ENCODE peak calls at places on chromosome 19, in seven cellular contexts. One of them, this sample, is unnamed.

GRCh38 chr19:10797541-10798256 is 38.3 kb downstream of the TMED1 start:
- DNase-seq in H1: no peak
- DNase-seq in mesendoderm: no peak
- DNase-seq in trophoblast cell: no peak
- DNase-seq in H9: no peak
- DNase-seq in neuronal stem cell: no peak
- DNase-seq in mesenchymal stem cell: no peak
- DNase-seq in this sample: no peak

GRCh38 chr19:34274827-34275625 is 20.7 kb downstream of the GARRE1 start:
- DNase-seq in H1: no peak
- DNase-seq in mesenchymal stem cell: peak
- DNase-seq in trophoblast cell: peak
- DNase-seq in H9: no peak
- DNase-seq in neuronal stem cell: no peak
- DNase-seq in mesendoderm: no peak
- DNase-seq in this sample: peak

GRCh38 chr19:15828121-15828620 is 12.7 kb upstream of the OR10H1 start:
- DNase-seq in H1: no peak
- DNase-seq in trophoblast cell: no peak
- DNase-seq in mesendoderm: peak
- DNase-seq in H9: no peak
- DNase-seq in mesenchymal stem cell: no peak
- DNase-seq in neuronal stem cell: no peak
- DNase-seq in this sample: no peak

GRCh38 chr19:40594657-40595077 is 6.5 kb upstream of the LTBP4 start:
- DNase-seq in mesendoderm: no peak
- DNase-seq in trophoblast cell: no peak
- DNase-seq in mesenchymal stem cell: peak
- DNase-seq in H1: peak
- DNase-seq in neuronal stem cell: no peak
- DNase-seq in H9: no peak
- DNase-seq in this sample: peak

GRCh38 chr19:10718205-10719196 is 622 bp downstream of the DNM2 start:
- DNase-seq in neuronal stem cell: no peak
- DNase-seq in H1: peak
- DNase-seq in H9: no peak
- DNase-seq in mesendoderm: peak
- DNase-seq in mesenchymal stem cell: peak
- DNase-seq in trophoblast cell: peak
- DNase-seq in this sample: peak

GRCh38 chr19:27792576-27793127 is 1420.3 kb downstream of the UQCRFS1 start:
- DNase-seq in trophoblast cell: no peak
- DNase-seq in H9: no peak
- DNase-seq in H1: no peak
- DNase-seq in mesendoderm: no peak
- DNase-seq in mesenchymal stem cell: no peak
- DNase-seq in neuronal stem cell: no peak
- DNase-seq in this sample: no peak

GRCh38 chr19:35928507-35928906 is 7.7 kb upstream of the LRFN3 start:
- DNase-seq in H1: no peak
- DNase-seq in neuronal stem cell: no peak
- DNase-seq in H9: no peak
- DNase-seq in trophoblast cell: no peak
- DNase-seq in mesenchymal stem cell: no peak
- DNase-seq in mesendoderm: no peak
- DNase-seq in this sample: no peak

GRCh38 chr19:10093295-10094186 is 7.4 kb downstream of the SHFL start:
- DNase-seq in H9: no peak
- DNase-seq in mesenchymal stem cell: no peak
- DNase-seq in H1: no peak
- DNase-seq in neuronal stem cell: no peak
- DNase-seq in mesendoderm: peak
- DNase-seq in trophoblast cell: no peak
- DNase-seq in this sample: no peak

GRCh38 chr19:17073869-17074627 is 1.2 kb downstream of the HAUS8 start:
- DNase-seq in mesendoderm: peak
- DNase-seq in H9: peak
- DNase-seq in H1: no peak
- DNase-seq in trophoblast cell: no peak
- DNase-seq in mesenchymal stem cell: peak
- DNase-seq in neuronal stem cell: no peak
- DNase-seq in this sample: peak

GRCh38 chr19:3098141-3098514 is 4.0 kb downstream of the GNA11 start:
- DNase-seq in H1: no peak
- DNase-seq in mesendoderm: no peak
- DNase-seq in H9: no peak
- DNase-seq in trophoblast cell: no peak
- DNase-seq in neuronal stem cell: no peak
- DNase-seq in mesenchymal stem cell: peak
- DNase-seq in this sample: no peak

GRCh38 chr19:35287713-35288112 is 4.2 kb upstream of the MAG start:
- DNase-seq in mesenchymal stem cell: no peak
- DNase-seq in H9: no peak
- DNase-seq in mesendoderm: no peak
- DNase-seq in H1: no peak
- DNase-seq in neuronal stem cell: no peak
- DNase-seq in trophoblast cell: no peak
- DNase-seq in this sample: no peak

GRCh38 chr19:40150170-40150569 is 41.1 kb upstream of the MAP3K10 start:
- DNase-seq in neuronal stem cell: no peak
- DNase-seq in mesenchymal stem cell: no peak
- DNase-seq in trophoblast cell: no peak
- DNase-seq in H9: no peak
- DNase-seq in H1: peak
- DNase-seq in mesendoderm: no peak
- DNase-seq in this sample: peak

GRCh38 chr19:19147344-19147743 is 9.1 kb upstream of the TMEM161A start:
- DNase-seq in trophoblast cell: no peak
- DNase-seq in mesenchymal stem cell: no peak
- DNase-seq in mesendoderm: no peak
- DNase-seq in H9: no peak
- DNase-seq in H1: no peak
- DNase-seq in neuronal stem cell: no peak
- DNase-seq in this sample: no peak

GRCh38 chr19:45895519-45895972 is 6.9 kb downstream of the MYPOP start:
- DNase-seq in mesenchymal stem cell: no peak
- DNase-seq in trophoblast cell: no peak
- DNase-seq in H1: no peak
- DNase-seq in mesendoderm: no peak
- DNase-seq in H9: no peak
- DNase-seq in neuronal stem cell: no peak
- DNase-seq in this sample: no peak

GRCh38 chr19:2055871-2056809 is 5.1 kb upstream of the MKNK2 start:
- DNase-seq in neuronal stem cell: no peak
- DNase-seq in trophoblast cell: no peak
- DNase-seq in H9: no peak
- DNase-seq in mesendoderm: peak
- DNase-seq in mesenchymal stem cell: peak
- DNase-seq in H1: peak
- DNase-seq in this sample: peak
- H3K23ac ChIP-seq in neuronal stem cell: peak
- H3K23ac ChIP-seq in trophoblast cell: no peak
- H3K23ac ChIP-seq in H9: no peak
- H3K23ac ChIP-seq in mesendoderm: no peak
- H3K23ac ChIP-seq in mesenchymal stem cell: no peak
- H3K23ac ChIP-seq in H1: no peak
- H3K23ac ChIP-seq in this sample: peak

DNA sequence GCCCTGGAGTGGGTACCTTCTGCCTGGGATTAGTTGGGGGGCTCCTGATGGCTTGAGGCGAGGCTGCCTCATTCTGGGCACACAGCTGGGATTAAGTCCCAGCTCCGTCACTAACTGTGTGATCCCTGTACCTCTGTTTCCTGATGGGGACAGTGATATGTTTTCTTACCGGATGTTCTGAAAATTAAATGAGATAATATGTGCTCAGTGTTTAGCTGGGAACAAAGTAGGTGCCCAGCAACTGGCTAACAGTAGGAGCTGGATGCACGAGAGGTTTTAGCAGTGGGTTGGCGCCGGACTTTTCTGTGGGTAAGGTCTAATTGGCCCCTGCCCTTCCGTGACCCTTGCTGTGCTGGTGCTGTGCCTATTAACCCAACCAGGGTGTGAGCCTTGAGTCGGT is 203.4 kb downstream of the URI1 start:
- DNase-seq in H9: no peak
- DNase-seq in neuronal stem cell: no peak
- DNase-seq in trophoblast cell: no peak
- DNase-seq in H1: no peak
- DNase-seq in mesenchymal stem cell: no peak
- DNase-seq in mesendoderm: no peak
- DNase-seq in this sample: no peak
- H3K23ac ChIP-seq in H9: no peak
- H3K23ac ChIP-seq in neuronal stem cell: no peak
- H3K23ac ChIP-seq in trophoblast cell: no peak
- H3K23ac ChIP-seq in H1: no peak
- H3K23ac ChIP-seq in mesenchymal stem cell: no peak
- H3K23ac ChIP-seq in mesendoderm: no peak
- H3K23ac ChIP-seq in this sample: no peak

GRCh38 chr19:30216453-30216852 is 155.7 kb upstream of the ZNF536 start:
- DNase-seq in mesenchymal stem cell: no peak
- DNase-seq in mesendoderm: no peak
- DNase-seq in H1: no peak
- DNase-seq in H9: no peak
- DNase-seq in trophoblast cell: no peak
- DNase-seq in neuronal stem cell: no peak
- DNase-seq in this sample: no peak
- H3K23ac ChIP-seq in mesenchymal stem cell: no peak
- H3K23ac ChIP-seq in mesendoderm: no peak
- H3K23ac ChIP-seq in H1: no peak
- H3K23ac ChIP-seq in H9: no peak
- H3K23ac ChIP-seq in trophoblast cell: no peak
- H3K23ac ChIP-seq in neuronal stem cell: no peak
- H3K23ac ChIP-seq in this sample: no peak

DNA sequence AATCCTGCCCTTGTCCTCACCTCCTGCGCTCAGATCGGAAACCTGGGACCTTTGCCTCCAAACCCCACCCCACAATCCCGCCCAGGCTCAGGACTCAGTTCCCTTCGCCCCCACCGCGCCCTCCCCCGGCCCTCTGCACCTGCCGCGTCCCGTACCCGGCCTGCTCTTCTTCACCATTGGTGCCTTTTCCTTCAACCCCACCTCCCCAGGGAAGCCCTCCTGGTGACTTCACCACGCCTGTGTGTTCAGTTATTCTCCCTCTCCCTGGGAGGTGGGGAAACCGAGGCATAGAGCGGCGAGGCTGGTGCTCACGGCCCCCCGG is 19.3 kb upstream of the TCF3 start:
- DNase-seq in H1: no peak
- DNase-seq in trophoblast cell: no peak
- DNase-seq in mesenchymal stem cell: no peak
- DNase-seq in H9: peak
- DNase-seq in neuronal stem cell: no peak
- DNase-seq in mesendoderm: no peak
- DNase-seq in this sample: no peak
- H3K23ac ChIP-seq in H1: no peak
- H3K23ac ChIP-seq in trophoblast cell: no peak
- H3K23ac ChIP-seq in mesenchymal stem cell: no peak
- H3K23ac ChIP-seq in H9: no peak
- H3K23ac ChIP-seq in neuronal stem cell: no peak
- H3K23ac ChIP-seq in mesendoderm: no peak
- H3K23ac ChIP-seq in this sample: no peak

DNA sequence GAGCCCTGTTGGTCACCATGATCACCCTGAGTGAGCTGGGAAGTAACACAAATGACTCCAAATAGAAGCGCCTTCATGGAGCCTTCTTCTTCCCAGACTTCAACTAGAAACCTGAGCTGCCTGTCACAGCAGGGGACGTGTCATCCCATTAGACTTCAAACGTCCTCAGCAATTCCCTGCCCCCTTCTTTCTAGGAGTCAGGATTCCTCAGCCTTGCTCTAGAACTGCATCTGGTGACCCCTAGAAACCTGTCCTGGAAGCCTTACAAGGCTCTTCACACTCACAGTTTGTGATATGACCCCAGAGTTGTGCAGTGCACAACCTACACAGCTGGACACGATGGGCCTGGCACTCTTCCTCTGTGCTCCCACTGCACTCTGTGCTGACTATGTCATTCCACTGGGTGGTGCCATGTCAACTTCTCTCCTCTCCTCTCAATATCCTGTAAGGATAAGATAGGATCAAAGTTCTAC is 23.6 kb upstream of the TTYH1 start:
- DNase-seq in neuronal stem cell: no peak
- DNase-seq in mesenchymal stem cell: no peak
- DNase-seq in H1: peak
- DNase-seq in trophoblast cell: no peak
- DNase-seq in H9: peak
- DNase-seq in mesendoderm: peak
- DNase-seq in this sample: no peak
- H3K23ac ChIP-seq in neuronal stem cell: no peak
- H3K23ac ChIP-seq in mesenchymal stem cell: no peak
- H3K23ac ChIP-seq in H1: no peak
- H3K23ac ChIP-seq in trophoblast cell: no peak
- H3K23ac ChIP-seq in H9: no peak
- H3K23ac ChIP-seq in mesendoderm: no peak
- H3K23ac ChIP-seq in this sample: no peak

DNA sequence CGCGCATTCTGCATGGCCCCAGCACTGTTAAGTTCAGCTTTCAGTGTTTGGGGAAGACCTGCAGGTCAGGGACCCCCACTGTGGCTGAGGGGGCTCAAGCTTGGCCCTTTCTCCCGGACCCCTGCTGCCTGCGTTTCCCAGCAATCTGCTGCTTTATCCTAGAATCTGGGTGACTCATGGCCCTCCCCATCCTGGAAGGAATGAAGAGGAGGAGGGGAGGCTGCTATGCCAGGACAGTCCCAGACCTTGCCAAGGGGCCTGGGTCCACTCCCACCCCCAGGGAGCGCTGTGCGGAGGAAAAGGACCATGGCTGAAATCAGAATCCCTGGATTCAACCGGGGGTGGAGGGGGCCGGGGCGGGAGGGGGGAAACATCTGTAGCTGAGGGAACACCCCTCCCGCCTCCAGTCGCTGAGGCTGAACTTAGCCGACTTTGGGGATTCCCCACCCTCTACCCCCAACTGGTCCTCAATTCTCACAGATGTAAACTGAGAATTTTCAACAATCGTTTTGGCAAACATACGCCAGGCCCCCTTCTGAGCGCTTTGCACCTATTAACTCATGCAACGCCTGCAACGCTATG is 20.6 kb downstream of the ZNF114 start:
- DNase-seq in H1: peak
- DNase-seq in mesenchymal stem cell: peak
- DNase-seq in mesendoderm: peak
- DNase-seq in trophoblast cell: peak
- DNase-seq in neuronal stem cell: peak
- DNase-seq in H9: peak
- DNase-seq in this sample: peak
- H3K23ac ChIP-seq in H1: no peak
- H3K23ac ChIP-seq in mesenchymal stem cell: no peak
- H3K23ac ChIP-seq in mesendoderm: no peak
- H3K23ac ChIP-seq in trophoblast cell: no peak
- H3K23ac ChIP-seq in neuronal stem cell: peak
- H3K23ac ChIP-seq in H9: no peak
- H3K23ac ChIP-seq in this sample: no peak